ENCODE peak calls at places on chromosomes 7 and 10, in five cellular contexts. P is GM23248, B is psoas muscle, C is heart right ventricle, V is thoracic aorta. N is an unnamed sample. For H3K4me1 and H3K27me3, the result is how much of the 10 kb centered on the place peaks cover.

GRCh38 chr10:110423650-110424049 is 74.1 kb upstream of the DUSP5 start:
- DNase-seq in V (no peak), C (no peak), B (no peak), P (no peak), N (no peak)

GRCh38 chr10:116124777-116125176 is 148.2 kb downstream of the GFRA1 start:
- DNase-seq in V (no peak), P (no peak), C (no peak), B (no peak), N (no peak)

GRCh38 chr7:43220250-43220649 is 107.8 kb downstream of the HECW1 start:
- DNase-seq in V (no peak), B (no peak), P (peak), C (no peak), N (peak)

GRCh38 chr10:31404640-31405039 is 85.6 kb downstream of the ZEB1 start:
- DNase-seq in C (no peak), V (no peak), P (peak), B (no peak), N (no peak)

GRCh38 chr7:45663167-45663921 is 89.2 kb downstream of the ADCY1 start:
- DNase-seq in B (peak), V (no peak), P (peak), C (peak), N (no peak)

GRCh38 chr10:72170263-72170662 is 45.5 kb upstream of the ANAPC16 start:
- DNase-seq in P (no peak), B (no peak), C (peak), V (no peak), N (no peak)

GRCh38 chr7:69276011-69276729 is 322.1 kb upstream of the AUTS2 start:
- DNase-seq in B (no peak), V (no peak), C (no peak), P (no peak), N (no peak)

GRCh38 chr10:90148121-90148855 is 446.9 kb downstream of the KIF20B start:
- DNase-seq in C (no peak), V (no peak), B (no peak), P (peak), N (peak)

GRCh38 chr10:33396938-33397337 is 62.5 kb upstream of the NRP1 start:
- DNase-seq in P (no peak), B (no peak), C (no peak), V (no peak), N (no peak)

GRCh38 chr7:117323585-117323876 is 673 bp upstream of the WNT2 start:
- DNase-seq in P (no peak), V (no peak), C (no peak), B (no peak), N (no peak)

GRCh38 chr7:83162402-83163256 is at the start of gene PCLO:
- DNase-seq in V (no peak), B (peak), P (peak), C (peak), N (peak)

GRCh38 chr10:12534824-12535223 is 185.5 kb downstream of the CAMK1D start:
- DNase-seq in C (no peak), B (no peak), V (no peak), P (no peak), N (no peak)

GRCh38 chr7:108358553-108358952 is 97.7 kb downstream of the NRCAM start:
- DNase-seq in B (no peak), P (peak), V (no peak), C (no peak), N (no peak)

DNA sequence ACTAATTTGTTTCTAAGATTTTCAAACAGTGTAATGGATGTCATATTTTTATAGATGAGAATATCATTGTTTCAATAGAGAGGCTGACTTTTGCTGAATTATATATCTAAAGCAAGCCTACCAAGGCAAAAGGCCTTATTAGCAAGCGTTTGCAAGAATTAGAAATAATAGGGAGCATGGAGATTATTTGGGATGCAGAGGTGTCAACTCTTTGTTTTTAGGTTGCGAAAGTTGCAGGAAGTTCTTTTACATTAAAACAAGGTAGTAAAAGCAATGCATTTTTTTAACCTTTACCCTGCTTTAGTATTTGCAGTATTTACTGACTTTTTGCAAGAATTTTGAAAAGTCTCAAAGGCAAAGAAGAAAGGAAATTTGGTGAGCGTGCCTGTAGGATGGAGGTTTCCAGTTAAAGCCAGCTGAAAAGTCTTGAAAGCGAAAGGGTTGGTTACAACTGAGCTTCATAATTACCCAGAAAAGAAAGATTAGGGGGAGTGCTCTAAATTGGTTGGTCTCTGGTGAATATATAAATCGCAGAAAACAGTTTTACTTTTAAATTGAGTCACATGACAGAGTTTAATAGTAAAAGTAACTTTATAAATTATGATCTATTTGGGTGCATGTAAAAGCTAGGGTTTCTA is 81.6 kb downstream of the MKLN1 start:
- DNase-seq in B (no peak), V (no peak), P (no peak), C (no peak), N (no peak)
- H3K4me1 ChIP-seq in B (under half), V (under half), P (under half), C (under half), N (under half)

GRCh38 chr10:101262147-101262546 is 32.9 kb upstream of the LBX1 start:
- DNase-seq in B (no peak), C (no peak), P (no peak), V (no peak), N (no peak)
- H3K27me3 ChIP-seq in B (under half), C (under half), P (under half), V (under half), N (under half)

GRCh38 chr7:1056785-1057410 is 12.6 kb downstream of the GPR146 start:
- DNase-seq in C (no peak), B (no peak), P (no peak), V (no peak), N (no peak)
- H3K4me1 ChIP-seq in C (half or more), B (under half), P (under half), V (under half), N (under half)

DNA sequence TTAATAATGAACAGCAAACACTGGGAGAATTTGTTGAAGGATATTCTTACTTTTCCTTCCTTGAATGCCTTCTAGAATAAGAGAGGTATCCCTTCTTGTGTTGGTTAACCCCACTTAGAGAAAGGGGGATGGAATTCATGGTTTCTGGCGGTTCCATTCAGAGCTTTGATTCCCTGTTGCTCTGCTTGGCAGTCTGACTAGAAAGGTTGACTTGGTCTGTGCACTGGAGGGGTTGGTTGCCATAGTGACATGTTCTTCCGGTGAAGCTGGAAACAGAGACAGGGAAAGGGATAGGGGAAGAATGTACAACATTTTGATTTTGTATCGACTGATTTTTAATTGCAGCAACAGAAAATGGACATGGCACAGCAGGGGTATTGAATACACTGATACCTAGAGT is 2.5 kb downstream of the TMEM178B start:
- DNase-seq in V (no peak), C (no peak), P (no peak), B (no peak), N (no peak)
- H3K27me3 ChIP-seq in V (under half), C (under half), P (under half), B (under half), N (under half)

GRCh38 chr10:14605231-14605925 is 169.3 kb downstream of the FAM107B start:
- DNase-seq in V (no peak), C (no peak), B (no peak), P (peak), N (peak)
- H3K4me1 ChIP-seq in V (under half), C (half or more), B (under half), P (under half), N (under half)

DNA sequence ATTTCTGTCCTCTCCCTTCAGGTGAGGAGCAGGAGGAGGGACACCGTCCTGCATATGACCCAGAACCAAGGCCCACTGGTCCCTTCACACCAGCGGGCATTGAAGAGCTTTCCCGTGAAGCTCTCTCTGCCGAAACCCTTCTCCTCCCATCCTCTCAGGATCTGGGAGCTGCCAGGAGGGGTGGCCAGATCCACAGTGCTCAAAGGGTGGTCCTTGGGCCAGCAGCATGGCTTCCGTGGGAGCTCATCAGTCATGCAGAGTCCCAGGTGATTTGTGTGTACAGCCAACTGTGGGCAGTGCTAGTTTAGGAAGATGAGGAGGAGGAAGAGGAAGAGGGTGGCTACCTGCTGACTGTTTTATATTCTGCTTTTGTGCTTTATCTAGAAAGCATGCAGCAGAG is 28.4 kb downstream of the CNPY1 start:
- DNase-seq in B (no peak), P (no peak), V (no peak), C (no peak), N (no peak)
- H3K27me3 ChIP-seq in B (under half), P (under half), V (under half), C (under half), N (under half)